ENCODE peak calls at places on chromosomes 13 and 19, in nine cellular contexts. T is NCI-H82; D is substantia nigra; K is effector memory CD4-positive, alpha-beta T cell; O is naive thymus-derived CD8-positive, alpha-beta T cell; C is NCI-H1092; J is glutamatergic neuron; Q is T-helper 1 cell; B is anterior cingulate cortex. H is an unnamed sample.

GRCh38 chr19:44552324-44552723 is 22.8 kb upstream of the CEACAM20 start:
- DNase-seq in T (peak), D (no peak), K (no peak), O (no peak), C (no peak), J (peak), Q (no peak), B (no peak), H (no peak)

GRCh38 chr13:45626731-45627374 is 11.3 kb upstream of the ERICH6B start:
- DNase-seq in T (no peak), D (no peak), K (no peak), O (no peak), C (no peak), J (no peak), Q (no peak), B (no peak), H (no peak)

GRCh38 chr19:56964526-56964925 is 124.0 kb upstream of the PEG3 start:
- DNase-seq in T (no peak), D (no peak), K (no peak), O (no peak), C (no peak), J (no peak), Q (no peak), B (no peak), H (no peak)

GRCh38 chr19:21432590-21432989 is 35.7 kb downstream of the ZNF493 start:
- DNase-seq in T (no peak), D (no peak), K (no peak), O (no peak), C (no peak), J (no peak), Q (no peak), B (no peak), H (no peak)

GRCh38 chr13:19664481-19665230 is 31.2 kb downstream of the MPHOSPH8 start:
- DNase-seq in T (no peak), D (no peak), K (no peak), O (no peak), C (no peak), J (no peak), Q (no peak), B (no peak), H (no peak)

GRCh38 chr19:39398297-39398864 is 7.2 kb downstream of the MED29 start:
- DNase-seq in T (no peak), D (no peak), K (no peak), O (no peak), C (no peak), J (no peak), Q (no peak), B (no peak), H (peak)

GRCh38 chr19:45492627-45493470 is 4.0 kb downstream of the RTN2 start:
- DNase-seq in T (peak), D (no peak), K (no peak), O (no peak), C (no peak), J (no peak), Q (no peak), B (peak), H (no peak)

GRCh38 chr19:43507880-43508279 is 3.3 kb upstream of the PHLDB3 start:
- DNase-seq in T (no peak), D (no peak), K (no peak), O (no peak), C (no peak), J (no peak), Q (no peak), B (no peak), H (no peak)

GRCh38 chr13:98410591-98410990 is 166.3 kb downstream of the STK24 start:
- DNase-seq in T (no peak), D (no peak), K (no peak), O (no peak), C (no peak), J (no peak), Q (no peak), B (no peak), H (no peak)

GRCh38 chr19:21028969-21029268 is 8.5 kb downstream of the ZNF430 start:
- DNase-seq in T (no peak), D (no peak), K (no peak), O (no peak), C (no peak), J (no peak), Q (no peak), B (no peak), H (no peak)

GRCh38 chr13:44752184-44752583 is 176.1 kb upstream of the TSC22D1 start:
- DNase-seq in T (no peak), D (no peak), K (no peak), O (no peak), C (no peak), J (no peak), Q (no peak), B (no peak), H (no peak)

GRCh38 chr13:97892717-97893116 is 60.8 kb upstream of the IPO5 start:
- DNase-seq in T (no peak), D (no peak), K (no peak), O (no peak), C (no peak), J (no peak), Q (no peak), B (no peak), H (no peak)

GRCh38 chr19:57613941-57614743 is at the start of gene ZNF134:
- DNase-seq in T (peak), D (peak), K (peak), O (peak), C (peak), J (peak), Q (peak), B (peak), H (peak)

H was measured in B cell.